ENCODE peak calls at places on chromosomes 11 and 22, in seven cellular contexts. K is dorsolateral prefrontal cortex, W is GM13976, I is progenitor cell of endocrine pancreas, M is AG04450, H is GM12864, R is ovary. Y is an unnamed sample.

GRCh38 chr11:908273-908672 is 2.3 kb downstream of the CHID1 start:
- DNase-seq in K (no peak), W (no peak), I (no peak), M (no peak), H (no peak), R (no peak), Y (no peak)

GRCh38 chr11:86896486-86896885 is 58.7 kb downstream of the FZD4 start:
- DNase-seq in K (no peak), W (no peak), I (no peak), M (peak), H (no peak), R (no peak), Y (no peak)

GRCh38 chr11:76067099-76067498 is 139.2 kb downstream of the WNT11 start:
- DNase-seq in K (no peak), W (no peak), I (no peak), M (no peak), H (no peak), R (no peak), Y (no peak)

GRCh38 chr11:107991868-107992414 is 16.8 kb upstream of the CUL5 start:
- DNase-seq in K (no peak), W (no peak), I (no peak), M (no peak), H (no peak), R (no peak), Y (no peak)

GRCh38 chr22:41976070-41976901 is 7.0 kb downstream of the SEPTIN3 start:
- DNase-seq in K (peak), W (peak), I (peak), M (no peak), H (no peak), R (no peak), Y (peak)

GRCh38 chr11:133382217-133382746 is 150.0 kb downstream of the OPCML start:
- DNase-seq in K (no peak), W (no peak), I (no peak), M (no peak), H (no peak), R (no peak), Y (no peak)

GRCh38 chr22:44678245-44678979 is 23.6 kb upstream of the PRR5 start:
- DNase-seq in K (no peak), W (no peak), I (no peak), M (no peak), H (no peak), R (no peak), Y (no peak)

GRCh38 chr22:19430890-19431541 is 517 bp downstream of the HIRA start:
- DNase-seq in K (no peak), W (peak), I (peak), M (no peak), H (no peak), R (no peak), Y (no peak)

GRCh38 chr22:25490869-25491268 is 73.6 kb upstream of the GRK3 start:
- DNase-seq in K (no peak), W (no peak), I (no peak), M (no peak), H (no peak), R (no peak), Y (no peak)

GRCh38 chr11:86553322-86553721 is 119.1 kb downstream of the ME3 start:
- DNase-seq in K (no peak), W (no peak), I (no peak), M (no peak), H (no peak), R (no peak), Y (no peak)

GRCh38 chr11:111586305-111586915 is 15.8 kb upstream of the SIK2 start:
- DNase-seq in K (peak), W (peak), I (no peak), M (no peak), H (no peak), R (peak), Y (no peak)

GRCh38 chr11:122197055-122197987 is 81.3 kb upstream of the BLID start:
- DNase-seq in K (no peak), W (no peak), I (no peak), M (peak), H (no peak), R (peak), Y (no peak)

GRCh38 chr11:135075740-135076139 is 663.7 kb upstream of the B3GAT1 start:
- DNase-seq in K (peak), W (no peak), I (no peak), M (no peak), H (peak), R (peak), Y (no peak)

GRCh38 chr11:68282141-68282860 is 10.5 kb upstream of the C11orf24 start:
- DNase-seq in K (no peak), W (peak), I (no peak), M (no peak), H (peak), R (no peak), Y (no peak)

GRCh38 chr11:75815345-75815983 is 454 bp downstream of the UVRAG start:
- DNase-seq in K (no peak), W (no peak), I (peak), M (no peak), H (no peak), R (peak), Y (no peak)

GRCh38 chr11:6234314-6235031 is at the start of gene FHIP1B:
- DNase-seq in K (peak), W (peak), I (peak), M (peak), H (peak), R (peak), Y (peak)

GRCh38 chr11:13366266-13367026 is 88.9 kb downstream of the BMAL1 start:
- DNase-seq in K (peak), W (no peak), I (no peak), M (peak), H (no peak), R (no peak), Y (no peak)

GRCh38 chr11:120625565-120625964 is 114.0 kb downstream of the GRIK4 start:
- DNase-seq in K (no peak), W (no peak), I (no peak), M (no peak), H (no peak), R (no peak), Y (no peak)

DNA sequence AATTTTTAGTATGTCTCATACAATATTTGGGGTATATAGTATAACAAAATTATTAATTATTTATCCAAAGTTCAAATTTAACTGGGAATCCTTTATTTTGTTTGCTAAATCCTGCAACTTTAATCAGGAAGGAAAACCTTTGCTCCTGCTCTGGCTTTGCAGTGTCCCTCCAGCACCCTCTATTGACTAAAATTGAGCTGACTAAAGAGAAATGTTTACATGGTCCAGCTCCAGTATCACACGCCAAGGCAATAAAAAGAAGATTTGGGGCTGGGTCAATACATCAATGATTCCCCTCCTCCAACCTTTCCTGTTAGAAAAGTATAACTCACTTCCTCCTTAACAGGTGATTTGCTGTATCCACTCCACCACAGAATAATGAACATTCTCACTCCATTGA is 153.0 kb upstream of the LRRC4C start:
- DNase-seq in K (no peak), W (no peak), I (no peak), M (no peak), H (no peak), R (no peak), Y (no peak)
- TF ChIP-seq CTCF in K (no peak), W (no peak), I (peak), M (no peak), H (no peak), R (no peak), Y (no peak)

DNA sequence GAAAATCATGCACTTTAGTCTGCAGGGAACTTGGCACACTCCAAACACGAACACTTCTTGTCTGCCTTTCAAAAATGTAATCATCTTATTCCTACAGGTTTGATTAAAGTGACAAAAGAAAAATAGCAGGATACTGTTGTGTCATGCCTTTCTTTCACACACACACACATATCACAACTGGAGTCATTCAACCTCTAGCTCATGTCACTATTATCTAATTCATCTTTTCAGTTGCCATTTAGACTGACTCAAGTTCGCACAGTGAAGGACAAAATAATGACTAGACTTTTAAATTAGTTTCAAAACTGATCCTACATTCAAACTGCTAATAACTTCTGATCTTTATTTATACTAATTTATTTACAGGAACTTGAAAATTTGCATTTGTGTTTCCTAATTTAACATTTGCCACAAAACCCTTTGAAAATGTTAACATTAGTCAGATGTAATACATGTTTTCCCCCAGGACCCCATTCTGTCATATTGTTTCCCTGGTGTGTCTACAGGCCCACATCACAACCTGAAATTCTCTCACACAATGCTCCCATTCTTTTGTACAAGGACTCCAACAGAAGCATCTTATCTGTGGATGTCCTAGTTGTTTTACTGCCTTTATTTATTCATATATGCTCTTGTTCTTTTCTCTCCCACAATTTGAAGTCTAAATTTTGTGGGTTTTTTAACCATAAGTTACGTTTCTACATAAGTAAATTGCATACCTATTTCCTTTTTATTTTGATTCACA is 171.1 kb downstream of the GRIA4 start:
- DNase-seq in K (no peak), W (no peak), I (no peak), M (no peak), H (no peak), R (no peak), Y (no peak)
- TF ChIP-seq CTCF in K (no peak), W (no peak), I (no peak), M (no peak), H (no peak), R (no peak), Y (no peak)

DNA sequence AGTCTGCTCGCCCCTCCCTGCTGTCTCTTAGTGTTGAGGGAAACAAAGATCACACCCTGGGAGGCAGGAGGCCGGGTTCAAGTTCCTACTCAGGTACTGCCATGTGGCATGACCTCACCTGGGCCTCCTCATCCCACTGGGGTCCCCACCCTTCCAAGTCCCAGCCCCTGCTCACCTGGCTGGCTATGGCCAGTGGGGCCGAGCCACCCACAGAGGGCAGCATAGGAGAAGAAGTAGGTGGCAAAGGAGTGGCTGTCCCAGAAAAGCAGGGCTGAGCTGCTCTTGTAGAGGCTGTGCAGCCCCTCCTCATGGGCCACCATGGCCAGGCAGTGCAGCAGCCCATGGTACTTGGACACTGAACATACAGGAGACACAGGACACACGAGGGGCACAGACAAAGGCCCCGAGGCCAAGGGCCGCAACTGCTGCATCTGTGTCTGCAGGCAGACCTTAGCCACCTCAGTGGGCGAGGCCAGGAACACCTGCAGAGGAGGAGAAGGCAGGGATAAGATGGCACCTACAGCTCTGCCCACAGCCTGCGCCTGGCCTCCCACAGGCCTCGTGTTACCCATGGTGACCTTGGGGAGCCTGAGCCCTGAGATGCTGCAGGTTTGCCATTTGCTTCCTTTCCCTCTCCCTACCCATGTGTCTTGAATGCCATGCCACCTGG is 50.6 kb upstream of the MPEG1 start:
- DNase-seq in K (no peak), W (no peak), I (no peak), M (no peak), H (no peak), R (no peak), Y (no peak)
- TF ChIP-seq CTCF in K (peak), W (peak), I (peak), M (no peak), H (peak), R (no peak), Y (no peak)

GRCh38 chr22:36860821-36861659 is at the start of gene NCF4:
- DNase-seq in K (peak), W (peak), I (no peak), M (no peak), H (peak), R (no peak), Y (no peak)

GRCh38 chr22:36858966-36859365 is 1.8 kb upstream of the NCF4 start:
- DNase-seq in K (no peak), W (no peak), I (no peak), M (no peak), H (no peak), R (no peak), Y (no peak)

GRCh38 chr22:36858156-36858555 is 2.6 kb upstream of the NCF4 start:
- DNase-seq in K (no peak), W (no peak), I (no peak), M (no peak), H (no peak), R (no peak), Y (no peak)

GRCh38 chr22:36860438-36860820 is 377 bp upstream of the NCF4 start:
- DNase-seq in K (no peak), W (no peak), I (no peak), M (no peak), H (no peak), R (no peak), Y (no peak)

GRCh38 chr22:36860017-36860416 is 789 bp upstream of the NCF4 start:
- DNase-seq in K (no peak), W (no peak), I (no peak), M (no peak), H (no peak), R (no peak), Y (no peak)
- TF ChIP-seq CTCF in K (no peak), W (peak), I (no peak), M (no peak), H (no peak), R (no peak), Y (no peak)

GRCh38 chr22:50221410-50222300 is 20.8 kb downstream of the SELENOO start:
- DNase-seq in K (no peak), W (no peak), I (no peak), M (no peak), H (no peak), R (no peak), Y (no peak)
- TF ChIP-seq CTCF in K (no peak), W (no peak), I (no peak), M (no peak), H (no peak), R (no peak), Y (no peak)

DNA sequence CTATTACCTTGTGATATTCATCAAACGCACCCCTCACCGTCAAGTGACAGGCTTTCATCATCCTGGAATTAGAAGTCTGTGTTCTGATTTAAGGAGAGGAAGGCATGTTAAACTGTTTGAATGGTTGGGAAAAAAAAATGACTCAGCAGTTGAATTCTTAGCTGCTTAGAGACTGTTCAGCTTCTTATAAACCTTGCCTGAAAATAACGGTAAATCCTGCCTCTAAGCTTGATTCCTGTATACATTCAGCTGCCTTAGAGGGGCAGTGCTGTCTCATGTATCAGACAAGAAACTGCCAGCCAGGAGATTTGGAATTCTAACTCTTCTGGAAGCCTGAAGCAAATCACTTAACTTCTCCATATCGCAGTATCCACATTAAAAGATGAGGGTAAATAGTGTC is 437.4 kb downstream of the JRKL start:
- DNase-seq in K (peak), W (no peak), I (no peak), M (no peak), H (no peak), R (no peak), Y (no peak)
- TF ChIP-seq CTCF in K (peak), W (no peak), I (peak), M (no peak), H (no peak), R (no peak), Y (no peak)

DNA sequence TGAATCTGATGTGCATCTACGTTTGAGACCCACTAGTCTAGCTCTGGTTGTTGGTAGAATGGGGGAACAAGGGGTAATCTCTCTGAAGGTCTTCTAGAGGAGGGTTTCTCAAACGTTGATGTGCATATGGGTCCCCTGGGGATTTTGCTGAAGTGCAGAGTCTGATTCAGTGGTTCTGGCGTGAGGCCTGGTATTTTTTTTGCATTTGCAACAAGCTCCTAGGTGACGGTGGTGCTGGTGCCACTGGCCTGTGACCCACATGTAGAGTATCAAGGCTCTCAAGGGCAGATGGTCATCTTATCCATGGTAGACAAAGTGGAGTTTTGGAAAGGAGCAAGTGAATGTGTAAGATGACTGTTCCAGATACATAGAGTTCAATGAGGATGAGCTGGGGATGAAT is 97.1 kb downstream of the CEP164 start:
- DNase-seq in K (no peak), W (no peak), I (no peak), M (no peak), H (no peak), R (no peak), Y (no peak)
- TF ChIP-seq CTCF in K (no peak), W (no peak), I (no peak), M (no peak), H (no peak), R (no peak), Y (no peak)

GRCh38 chr22:32951807-32952153 is 106.4 kb downstream of the SYN3 start:
- DNase-seq in K (no peak), W (no peak), I (no peak), M (no peak), H (no peak), R (no peak), Y (no peak)

GRCh38 chr22:32950366-32950765 is 107.8 kb downstream of the SYN3 start:
- DNase-seq in K (no peak), W (no peak), I (no peak), M (no peak), H (no peak), R (no peak), Y (no peak)

GRCh38 chr22:32947581-32947980 is 110.6 kb downstream of the SYN3 start:
- DNase-seq in K (no peak), W (no peak), I (no peak), M (no peak), H (no peak), R (no peak), Y (no peak)

GRCh38 chr22:32949719-32950118 is 108.5 kb downstream of the SYN3 start:
- DNase-seq in K (no peak), W (no peak), I (no peak), M (no peak), H (no peak), R (no peak), Y (no peak)

DNA sequence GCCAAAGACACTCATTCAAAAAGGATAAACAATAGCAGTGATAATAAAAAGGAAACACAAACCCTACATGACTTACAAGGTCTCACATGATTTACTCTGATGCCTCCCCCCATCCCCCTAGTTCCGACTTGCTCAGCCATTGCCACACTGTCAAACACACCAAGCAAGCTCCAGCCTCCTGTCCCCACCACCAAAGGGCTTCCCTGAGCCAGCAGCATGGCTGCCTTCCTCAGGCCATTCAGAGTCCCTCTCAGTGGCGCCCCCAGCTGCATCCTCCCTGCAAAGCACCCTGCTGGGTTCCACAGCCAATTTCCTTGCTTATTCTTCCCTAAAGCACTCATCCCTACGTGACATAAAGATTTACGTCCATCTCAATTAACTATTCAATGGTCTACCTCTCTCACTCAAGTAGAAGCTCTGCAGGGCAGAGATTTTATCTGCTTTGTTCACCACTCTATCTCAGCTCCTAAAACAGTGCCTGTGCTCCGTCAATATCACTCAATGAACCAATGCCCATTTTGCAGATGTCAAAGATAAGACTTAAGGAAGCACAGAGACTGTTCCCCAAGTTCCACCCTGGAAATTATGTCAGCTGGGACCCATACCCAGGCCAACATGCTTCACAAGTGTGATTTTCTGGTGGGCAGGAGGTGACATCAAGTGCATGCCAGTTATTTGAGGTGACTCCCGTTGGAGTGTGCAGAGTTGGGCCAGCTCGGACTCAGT is 106.9 kb downstream of the SYN3 start:
- DNase-seq in K (no peak), W (no peak), I (no peak), M (no peak), H (no peak), R (no peak), Y (no peak)
- TF ChIP-seq CTCF in K (no peak), W (no peak), I (no peak), M (no peak), H (peak), R (no peak), Y (no peak)

Y was measured in mesothelial cell of epicardium.